ENCODE peak calls at places on chromosomes 5 and 9, in six cellular contexts. O is smooth muscle cell of the brain vasculature, J is Right ventricle myocardium superior, Q is T-helper 17 cell, A is LHCN-M2, V is HAP-1. P is an unnamed sample.

GRCh38 chr5:156201793-156202388 is 125.1 kb upstream of the SGCD start:
- DNase-seq in O (peak), J (no peak), Q (no peak), A (peak), V (no peak), P (no peak)

GRCh38 chr9:125405938-125406811 is 144.5 kb downstream of the GAPVD1 start:
- DNase-seq in O (no peak), J (no peak), Q (no peak), A (peak), V (no peak), P (no peak)

GRCh38 chr9:112322701-112323377 is 10.6 kb downstream of the PTBP3 start:
- DNase-seq in O (no peak), J (no peak), Q (no peak), A (no peak), V (no peak), P (no peak)

GRCh38 chr5:145942202-145942601 is 5.8 kb downstream of the SH3RF2 start:
- DNase-seq in O (no peak), J (no peak), Q (no peak), A (no peak), V (no peak), P (no peak)

GRCh38 chr9:131279196-131279926 is 3.1 kb upstream of the FAM78A start:
- DNase-seq in O (no peak), J (peak), Q (no peak), A (no peak), V (no peak), P (no peak)

GRCh38 chr5:133456933-133457402 is 155.4 kb downstream of the FSTL4 start:
- DNase-seq in O (no peak), J (no peak), Q (no peak), A (no peak), V (no peak), P (no peak)

GRCh38 chr9:125085703-125086477 is 57.4 kb downstream of the SCAI start:
- DNase-seq in O (no peak), J (no peak), Q (no peak), A (no peak), V (no peak), P (no peak)

GRCh38 chr5:159101689-159102088 is 2.0 kb upstream of the EBF1 start:
- DNase-seq in O (no peak), J (no peak), Q (no peak), A (no peak), V (no peak), P (peak)

GRCh38 chr9:26260238-26260637 is 582.0 kb upstream of the TUSC1 start:
- DNase-seq in O (no peak), J (no peak), Q (no peak), A (no peak), V (no peak), P (no peak)

GRCh38 chr9:133708123-133708769 is 29.9 kb downstream of the SARDH start:
- DNase-seq in O (no peak), J (peak), Q (no peak), A (no peak), V (no peak), P (peak)

GRCh38 chr5:10580531-10581423 is 16.9 kb downstream of the ANKRD33B start:
- DNase-seq in O (no peak), J (no peak), Q (no peak), A (no peak), V (no peak), P (no peak)

GRCh38 chr5:178296066-178296465 is 63.5 kb upstream of the PHYKPL start:
- DNase-seq in O (no peak), J (peak), Q (no peak), A (no peak), V (no peak), P (peak)

GRCh38 chr5:169742773-169743296 is 105.8 kb downstream of the DOCK2 start:
- DNase-seq in O (peak), J (no peak), Q (no peak), A (peak), V (no peak), P (peak)

GRCh38 chr9:38142201-38142600 is 73.2 kb upstream of the SHB start:
- DNase-seq in O (no peak), J (no peak), Q (no peak), A (peak), V (no peak), P (no peak)

GRCh38 chr9:130114741-130115140 is 57.5 kb upstream of the NCS1 start:
- DNase-seq in O (no peak), J (no peak), Q (no peak), A (no peak), V (no peak), P (no peak)

GRCh38 chr9:97983524-97984187 is 515 bp downstream of the ANP32B start:
- DNase-seq in O (no peak), J (peak), Q (peak), A (peak), V (no peak), P (peak)

GRCh38 chr5:120550358-120550757 is 86.3 kb downstream of the PRR16 start:
- DNase-seq in O (no peak), J (no peak), Q (no peak), A (peak), V (no peak), P (no peak)